ENCODE peak calls at places on chromosomes 11 and 22, in seven cellular contexts. One of them, this sample, is unnamed.
A peak's percentile ranks its signal among the peaks of the same experiment; 100 is the strongest.

GRCh38 chr11:13970986-13971385 is 8.5 kb downstream of the SPON1 start:
- DNase-seq in PC-3: peak; percentile 68
- DNase-seq in dorsolateral prefrontal cortex: no peak
- DNase-seq in prostate gland: no peak
- DNase-seq in effector memory CD4-positive, alpha-beta T cell: no peak
- DNase-seq in CD8-positive, alpha-beta T cell: no peak
- DNase-seq in mesendoderm: peak; percentile 50
- DNase-seq in this sample: peak; percentile 16

GRCh38 chr11:74010306-74010981 is 1.6 kb upstream of the UCP3 start:
- DNase-seq in mesendoderm: peak; percentile 69
- DNase-seq in CD8-positive, alpha-beta T cell: no peak
- DNase-seq in dorsolateral prefrontal cortex: no peak
- DNase-seq in PC-3: no peak
- DNase-seq in effector memory CD4-positive, alpha-beta T cell: no peak
- DNase-seq in prostate gland: no peak
- DNase-seq in this sample: no peak

GRCh38 chr22:30028731-30029130 is 51.5 kb upstream of the HORMAD2 start:
- DNase-seq in effector memory CD4-positive, alpha-beta T cell: no peak
- DNase-seq in dorsolateral prefrontal cortex: peak; percentile 55
- DNase-seq in CD8-positive, alpha-beta T cell: no peak
- DNase-seq in PC-3: no peak
- DNase-seq in mesendoderm: no peak
- DNase-seq in prostate gland: no peak
- DNase-seq in this sample: peak; percentile 70

GRCh38 chr22:38861170-38861874 is 10.7 kb downstream of the CBX6 start:
- DNase-seq in effector memory CD4-positive, alpha-beta T cell: no peak
- DNase-seq in CD8-positive, alpha-beta T cell: no peak
- DNase-seq in prostate gland: no peak
- DNase-seq in PC-3: no peak
- DNase-seq in mesendoderm: no peak
- DNase-seq in dorsolateral prefrontal cortex: no peak
- DNase-seq in this sample: no peak

GRCh38 chr11:34869425-34869824 is 46.8 kb downstream of the APIP start:
- DNase-seq in effector memory CD4-positive, alpha-beta T cell: no peak
- DNase-seq in CD8-positive, alpha-beta T cell: no peak
- DNase-seq in prostate gland: no peak
- DNase-seq in PC-3: no peak
- DNase-seq in dorsolateral prefrontal cortex: no peak
- DNase-seq in mesendoderm: peak; percentile 71
- DNase-seq in this sample: no peak

GRCh38 chr22:47847281-47847890 is 1084.9 kb downstream of the TBC1D22A start:
- DNase-seq in mesendoderm: no peak
- DNase-seq in PC-3: no peak
- DNase-seq in CD8-positive, alpha-beta T cell: no peak
- DNase-seq in effector memory CD4-positive, alpha-beta T cell: no peak
- DNase-seq in dorsolateral prefrontal cortex: peak; percentile 27
- DNase-seq in prostate gland: no peak
- DNase-seq in this sample: no peak

GRCh38 chr11:117316197-117316961 is at the start of gene BACE1:
- DNase-seq in prostate gland: peak; percentile 71
- DNase-seq in CD8-positive, alpha-beta T cell: no peak
- DNase-seq in PC-3: peak; percentile 91
- DNase-seq in mesendoderm: peak; percentile 96
- DNase-seq in dorsolateral prefrontal cortex: peak; percentile 90
- DNase-seq in effector memory CD4-positive, alpha-beta T cell: no peak
- DNase-seq in this sample: peak; percentile 90

GRCh38 chr22:20810645-20811044 is 36.7 kb downstream of the SERPIND1 start:
- DNase-seq in mesendoderm: no peak
- DNase-seq in PC-3: no peak
- DNase-seq in CD8-positive, alpha-beta T cell: peak; percentile 17
- DNase-seq in effector memory CD4-positive, alpha-beta T cell: no peak
- DNase-seq in dorsolateral prefrontal cortex: no peak
- DNase-seq in prostate gland: no peak
- DNase-seq in this sample: no peak

GRCh38 chr11:118398797-118399564 is 2.4 kb upstream of the ATP5MG start:
- DNase-seq in PC-3: no peak
- DNase-seq in CD8-positive, alpha-beta T cell: no peak
- DNase-seq in dorsolateral prefrontal cortex: no peak
- DNase-seq in mesendoderm: no peak
- DNase-seq in prostate gland: no peak
- DNase-seq in effector memory CD4-positive, alpha-beta T cell: peak; percentile 52
- DNase-seq in this sample: no peak

GRCh38 chr11:13465909-13466371 is 2.9 kb upstream of the BTBD10 start:
- DNase-seq in effector memory CD4-positive, alpha-beta T cell: no peak
- DNase-seq in prostate gland: no peak
- DNase-seq in PC-3: peak; percentile 64
- DNase-seq in CD8-positive, alpha-beta T cell: no peak
- DNase-seq in dorsolateral prefrontal cortex: no peak
- DNase-seq in mesendoderm: no peak
- DNase-seq in this sample: no peak

GRCh38 chr11:35919244-35919643 is 24.6 kb upstream of the LDLRAD3 start:
- DNase-seq in CD8-positive, alpha-beta T cell: no peak
- DNase-seq in effector memory CD4-positive, alpha-beta T cell: no peak
- DNase-seq in dorsolateral prefrontal cortex: no peak
- DNase-seq in prostate gland: no peak
- DNase-seq in PC-3: peak; percentile 51
- DNase-seq in mesendoderm: peak; percentile 13
- DNase-seq in this sample: no peak

GRCh38 chr11:8340299-8340698 is 76.6 kb upstream of the LMO1 start:
- DNase-seq in CD8-positive, alpha-beta T cell: no peak
- DNase-seq in PC-3: no peak
- DNase-seq in dorsolateral prefrontal cortex: no peak
- DNase-seq in prostate gland: no peak
- DNase-seq in effector memory CD4-positive, alpha-beta T cell: no peak
- DNase-seq in mesendoderm: no peak
- DNase-seq in this sample: no peak

GRCh38 chr11:64627371-64627770 is 36.4 kb downstream of the SLC22A12 start:
- DNase-seq in mesendoderm: no peak
- DNase-seq in dorsolateral prefrontal cortex: no peak
- DNase-seq in CD8-positive, alpha-beta T cell: no peak
- DNase-seq in prostate gland: no peak
- DNase-seq in effector memory CD4-positive, alpha-beta T cell: no peak
- DNase-seq in PC-3: no peak
- DNase-seq in this sample: no peak

GRCh38 chr11:100780470-100780869 is 93.4 kb downstream of the ARHGAP42 start:
- DNase-seq in dorsolateral prefrontal cortex: no peak
- DNase-seq in prostate gland: no peak
- DNase-seq in mesendoderm: no peak
- DNase-seq in effector memory CD4-positive, alpha-beta T cell: no peak
- DNase-seq in PC-3: no peak
- DNase-seq in CD8-positive, alpha-beta T cell: no peak
- DNase-seq in this sample: no peak

GRCh38 chr11:70581991-70582885 is 183.9 kb downstream of the CTTN start:
- DNase-seq in effector memory CD4-positive, alpha-beta T cell: no peak
- DNase-seq in mesendoderm: no peak
- DNase-seq in PC-3: no peak
- DNase-seq in CD8-positive, alpha-beta T cell: no peak
- DNase-seq in prostate gland: no peak
- DNase-seq in dorsolateral prefrontal cortex: no peak
- DNase-seq in this sample: no peak

GRCh38 chr11:101912823-101913284 is 2.0 kb upstream of the CEP126 start:
- DNase-seq in PC-3: peak; percentile 71
- DNase-seq in CD8-positive, alpha-beta T cell: no peak
- DNase-seq in prostate gland: no peak
- DNase-seq in effector memory CD4-positive, alpha-beta T cell: no peak
- DNase-seq in dorsolateral prefrontal cortex: no peak
- DNase-seq in mesendoderm: no peak
- DNase-seq in this sample: no peak

GRCh38 chr11:117600261-117600783 is 196.7 kb downstream of the DSCAML1 start:
- DNase-seq in mesendoderm: peak; percentile 51
- DNase-seq in prostate gland: no peak
- DNase-seq in dorsolateral prefrontal cortex: peak; percentile 77
- DNase-seq in effector memory CD4-positive, alpha-beta T cell: no peak
- DNase-seq in PC-3: no peak
- DNase-seq in CD8-positive, alpha-beta T cell: no peak
- DNase-seq in this sample: peak; percentile 66

GRCh38 chr22:46050916-46051614 is 74.1 kb upstream of the WNT7B start:
- DNase-seq in CD8-positive, alpha-beta T cell: no peak
- DNase-seq in PC-3: no peak
- DNase-seq in dorsolateral prefrontal cortex: no peak
- DNase-seq in effector memory CD4-positive, alpha-beta T cell: no peak
- DNase-seq in mesendoderm: no peak
- DNase-seq in prostate gland: no peak
- DNase-seq in this sample: no peak

GRCh38 chr11:11332141-11332710 is 20.8 kb downstream of the CSNK2A3 start:
- DNase-seq in prostate gland: no peak
- DNase-seq in mesendoderm: no peak
- DNase-seq in dorsolateral prefrontal cortex: no peak
- DNase-seq in PC-3: peak; percentile 51
- DNase-seq in effector memory CD4-positive, alpha-beta T cell: no peak
- DNase-seq in CD8-positive, alpha-beta T cell: no peak
- DNase-seq in this sample: no peak
- H3K27ac ChIP-seq in prostate gland: no peak overlapping the region
- H3K27ac ChIP-seq in mesendoderm: no peak overlapping the region
- H3K27ac ChIP-seq in dorsolateral prefrontal cortex: no peak overlapping the region
- H3K27ac ChIP-seq in PC-3: no peak overlapping the region
- H3K27ac ChIP-seq in effector memory CD4-positive, alpha-beta T cell: no peak overlapping the region
- H3K27ac ChIP-seq in CD8-positive, alpha-beta T cell: no peak overlapping the region
- H3K27ac ChIP-seq in this sample: no peak overlapping the region

GRCh38 chr22:36036167-36036624 is 7.6 kb upstream of the RBFOX2 start:
- DNase-seq in dorsolateral prefrontal cortex: no peak
- DNase-seq in effector memory CD4-positive, alpha-beta T cell: no peak
- DNase-seq in prostate gland: no peak
- DNase-seq in CD8-positive, alpha-beta T cell: no peak
- DNase-seq in PC-3: no peak
- DNase-seq in mesendoderm: no peak
- DNase-seq in this sample: no peak
- H3K27ac ChIP-seq in dorsolateral prefrontal cortex: no peak overlapping the region
- H3K27ac ChIP-seq in effector memory CD4-positive, alpha-beta T cell: no peak overlapping the region
- H3K27ac ChIP-seq in prostate gland: peak overlapping the region; percentile 3
- H3K27ac ChIP-seq in CD8-positive, alpha-beta T cell: no peak overlapping the region
- H3K27ac ChIP-seq in PC-3: no peak overlapping the region
- H3K27ac ChIP-seq in mesendoderm: no peak overlapping the region
- H3K27ac ChIP-seq in this sample: no peak overlapping the region

GRCh38 chr11:725624-726202 is 19.7 kb downstream of the EPS8L2 start:
- DNase-seq in dorsolateral prefrontal cortex: no peak
- DNase-seq in prostate gland: no peak
- DNase-seq in CD8-positive, alpha-beta T cell: no peak
- DNase-seq in effector memory CD4-positive, alpha-beta T cell: no peak
- DNase-seq in mesendoderm: no peak
- DNase-seq in PC-3: no peak
- DNase-seq in this sample: no peak

GRCh38 chr11:726278-726915 is 20.4 kb downstream of the EPS8L2 start:
- DNase-seq in effector memory CD4-positive, alpha-beta T cell: peak; percentile 31
- DNase-seq in dorsolateral prefrontal cortex: no peak
- DNase-seq in prostate gland: peak; percentile 75
- DNase-seq in PC-3: no peak
- DNase-seq in mesendoderm: peak; percentile 40
- DNase-seq in CD8-positive, alpha-beta T cell: peak; percentile 46
- DNase-seq in this sample: no peak

GRCh38 chr11:724063-724732 is 18.2 kb downstream of the EPS8L2 start:
- DNase-seq in PC-3: no peak
- DNase-seq in mesendoderm: no peak
- DNase-seq in dorsolateral prefrontal cortex: no peak
- DNase-seq in effector memory CD4-positive, alpha-beta T cell: no peak
- DNase-seq in CD8-positive, alpha-beta T cell: no peak
- DNase-seq in prostate gland: no peak
- DNase-seq in this sample: no peak

GRCh38 chr11:723120-723883 is 17.3 kb downstream of the EPS8L2 start:
- DNase-seq in dorsolateral prefrontal cortex: no peak
- DNase-seq in effector memory CD4-positive, alpha-beta T cell: no peak
- DNase-seq in prostate gland: no peak
- DNase-seq in mesendoderm: no peak
- DNase-seq in CD8-positive, alpha-beta T cell: no peak
- DNase-seq in PC-3: peak; percentile 33
- DNase-seq in this sample: no peak

GRCh38 chr11:724733-725386 is 18.8 kb downstream of the EPS8L2 start:
- DNase-seq in prostate gland: no peak
- DNase-seq in effector memory CD4-positive, alpha-beta T cell: no peak
- DNase-seq in dorsolateral prefrontal cortex: no peak
- DNase-seq in CD8-positive, alpha-beta T cell: no peak
- DNase-seq in PC-3: no peak
- DNase-seq in mesendoderm: no peak
- DNase-seq in this sample: no peak
- H3K27ac ChIP-seq in prostate gland: no peak overlapping the region
- H3K27ac ChIP-seq in effector memory CD4-positive, alpha-beta T cell: no peak overlapping the region
- H3K27ac ChIP-seq in dorsolateral prefrontal cortex: no peak overlapping the region
- H3K27ac ChIP-seq in CD8-positive, alpha-beta T cell: no peak overlapping the region
- H3K27ac ChIP-seq in PC-3: no peak overlapping the region
- H3K27ac ChIP-seq in mesendoderm: no peak overlapping the region
- H3K27ac ChIP-seq in this sample: no peak overlapping the region

GRCh38 chr11:61153593-61154090 is 7.6 kb downstream of the VPS37C start:
- DNase-seq in prostate gland: no peak
- DNase-seq in PC-3: no peak
- DNase-seq in dorsolateral prefrontal cortex: no peak
- DNase-seq in CD8-positive, alpha-beta T cell: no peak
- DNase-seq in effector memory CD4-positive, alpha-beta T cell: no peak
- DNase-seq in mesendoderm: peak; percentile 67
- DNase-seq in this sample: no peak
- H3K27ac ChIP-seq in prostate gland: peak overlapping the region; percentile 64
- H3K27ac ChIP-seq in PC-3: peak overlapping the region; percentile 39
- H3K27ac ChIP-seq in dorsolateral prefrontal cortex: no peak overlapping the region
- H3K27ac ChIP-seq in CD8-positive, alpha-beta T cell: no peak overlapping the region
- H3K27ac ChIP-seq in effector memory CD4-positive, alpha-beta T cell: no peak overlapping the region
- H3K27ac ChIP-seq in mesendoderm: peak overlapping the region; percentile 12
- H3K27ac ChIP-seq in this sample: no peak overlapping the region

GRCh38 chr22:16594026-16594425 is 1.4 kb upstream of the CCT8L2 start:
- DNase-seq in effector memory CD4-positive, alpha-beta T cell: no peak
- DNase-seq in dorsolateral prefrontal cortex: no peak
- DNase-seq in PC-3: no peak
- DNase-seq in prostate gland: no peak
- DNase-seq in mesendoderm: no peak
- DNase-seq in CD8-positive, alpha-beta T cell: no peak
- DNase-seq in this sample: no peak
- H3K27ac ChIP-seq in effector memory CD4-positive, alpha-beta T cell: no peak overlapping the region
- H3K27ac ChIP-seq in dorsolateral prefrontal cortex: no peak overlapping the region
- H3K27ac ChIP-seq in PC-3: no peak overlapping the region
- H3K27ac ChIP-seq in prostate gland: no peak overlapping the region
- H3K27ac ChIP-seq in mesendoderm: no peak overlapping the region
- H3K27ac ChIP-seq in CD8-positive, alpha-beta T cell: no peak overlapping the region
- H3K27ac ChIP-seq in this sample: no peak overlapping the region

GRCh38 chr11:28606930-28607329 is 498.7 kb downstream of the METTL15 start:
- DNase-seq in CD8-positive, alpha-beta T cell: no peak
- DNase-seq in dorsolateral prefrontal cortex: no peak
- DNase-seq in prostate gland: no peak
- DNase-seq in mesendoderm: peak; percentile 70
- DNase-seq in PC-3: peak; percentile 37
- DNase-seq in effector memory CD4-positive, alpha-beta T cell: no peak
- DNase-seq in this sample: no peak
- H3K27ac ChIP-seq in CD8-positive, alpha-beta T cell: no peak overlapping the region
- H3K27ac ChIP-seq in dorsolateral prefrontal cortex: no peak overlapping the region
- H3K27ac ChIP-seq in prostate gland: no peak overlapping the region
- H3K27ac ChIP-seq in mesendoderm: peak overlapping the region; percentile 4
- H3K27ac ChIP-seq in PC-3: no peak overlapping the region
- H3K27ac ChIP-seq in effector memory CD4-positive, alpha-beta T cell: no peak overlapping the region
- H3K27ac ChIP-seq in this sample: no peak overlapping the region

GRCh38 chr22:39953101-39953500 is 7.1 kb upstream of the TMA7B start:
- DNase-seq in dorsolateral prefrontal cortex: no peak
- DNase-seq in prostate gland: no peak
- DNase-seq in mesendoderm: no peak
- DNase-seq in PC-3: no peak
- DNase-seq in CD8-positive, alpha-beta T cell: no peak
- DNase-seq in effector memory CD4-positive, alpha-beta T cell: no peak
- DNase-seq in this sample: no peak
- H3K27ac ChIP-seq in dorsolateral prefrontal cortex: no peak overlapping the region
- H3K27ac ChIP-seq in prostate gland: no peak overlapping the region
- H3K27ac ChIP-seq in mesendoderm: no peak overlapping the region
- H3K27ac ChIP-seq in PC-3: no peak overlapping the region
- H3K27ac ChIP-seq in CD8-positive, alpha-beta T cell: peak overlapping the region; percentile 21
- H3K27ac ChIP-seq in effector memory CD4-positive, alpha-beta T cell: peak overlapping the region; percentile 38
- H3K27ac ChIP-seq in this sample: no peak overlapping the region

This sample was measured in substantia nigra.